ENCODE peak calls at places on chromosomes 5 and 9, in seven cellular contexts. K, Y, J, Z, A, W and P are unnamed samples.

GRCh38 chr5:38018011-38018410 is 178.2 kb upstream of the GDNF start:
- DNase-seq in A (no peak), Y (no peak), K (no peak), J (no peak), Z (no peak), W (no peak), P (no peak)

GRCh38 chr5:31469886-31470285 is 62.0 kb downstream of the DROSHA start:
- DNase-seq in Z (no peak), Y (no peak), A (no peak), K (no peak), W (no peak), J (peak), P (no peak)

GRCh38 chr5:178496661-178497060 is 93.5 kb downstream of the COL23A1 start:
- DNase-seq in W (no peak), K (no peak), A (no peak), Z (no peak), J (peak), Y (no peak), P (no peak)

GRCh38 chr5:169300468-169301385 is at the start of gene SLIT3:
- DNase-seq in A (no peak), W (no peak), K (no peak), J (peak), Y (peak), Z (no peak), P (no peak)

GRCh38 chr9:90046317-90046861 is 441.6 kb downstream of the GADD45G start:
- DNase-seq in W (peak), A (no peak), K (no peak), Y (no peak), Z (no peak), J (no peak), P (no peak)

GRCh38 chr9:2623046-2623865 is 1.7 kb downstream of the VLDLR start:
- DNase-seq in A (peak), K (peak), Y (peak), J (peak), W (peak), Z (no peak), P (no peak)

GRCh38 chr9:3028535-3028934 is 184.6 kb upstream of the PUM3 start:
- DNase-seq in A (peak), Y (no peak), K (no peak), Z (no peak), W (no peak), J (peak), P (no peak)

GRCh38 chr9:135221951-135222631 is 134.6 kb downstream of the OLFM1 start:
- DNase-seq in Y (no peak), Z (no peak), K (peak), W (no peak), A (no peak), J (no peak), P (no peak)